ENCODE peak calls at places on chromosomes 6 and 20, in seven cellular contexts. Y, V, K, P, A, T and B are unnamed samples.

GRCh38 chr20:36792422-36792821 is 18.9 kb upstream of the DSN1 start:
- DNase-seq in T (peak), A (peak), K (peak), V (no peak), Y (peak), P (peak), B (peak)

GRCh38 chr6:44342052-44342451 is 398 bp upstream of the SPATS1 start:
- DNase-seq in T (no peak), P (no peak), Y (no peak), A (no peak), K (peak), V (no peak), B (no peak)

GRCh38 chr20:13786143-13786828 is 1.5 kb downstream of the NDUFAF5 start:
- DNase-seq in P (no peak), Y (no peak), K (no peak), A (no peak), V (no peak), T (no peak), B (no peak)

GRCh38 chr6:96816182-96816888 is 20.9 kb downstream of the GPR63 start:
- DNase-seq in T (no peak), Y (peak), P (no peak), K (no peak), A (no peak), V (no peak), B (no peak)

GRCh38 chr20:38873050-38873581 is 53.1 kb upstream of the FAM83D start:
- DNase-seq in T (no peak), A (no peak), Y (no peak), P (no peak), K (no peak), V (no peak), B (no peak)

GRCh38 chr6:149834513-149835481 is 29.4 kb downstream of the LRP11 start:
- DNase-seq in Y (peak), V (peak), A (no peak), K (peak), T (peak), P (peak), B (peak)

GRCh38 chr20:59693587-59693986 is 89.2 kb downstream of the PHACTR3 start:
- DNase-seq in K (no peak), P (no peak), A (no peak), Y (no peak), V (no peak), T (no peak), B (no peak)

GRCh38 chr20:61126369-61127195 is 125.5 kb upstream of the CDH4 start:
- DNase-seq in V (no peak), Y (no peak), K (no peak), A (no peak), P (no peak), T (no peak), B (no peak)

GRCh38 chr20:63495771-63496403 is 3.0 kb downstream of the EEF1A2 start:
- DNase-seq in V (peak), K (peak), P (no peak), T (peak), Y (peak), A (no peak), B (peak)

GRCh38 chr6:10633216-10633615 is 61.2 kb downstream of the C6orf52 start:
- DNase-seq in Y (no peak), P (peak), T (peak), A (no peak), V (no peak), K (no peak), B (peak)

GRCh38 chr20:46807998-46808397 is 86.6 kb upstream of the EYA2 start:
- DNase-seq in A (no peak), K (no peak), V (no peak), Y (no peak), P (no peak), T (no peak), B (no peak)

GRCh38 chr6:105430685-105431084 is 27.8 kb upstream of the PREP start:
- DNase-seq in V (no peak), P (no peak), Y (no peak), A (no peak), K (no peak), T (no peak), B (no peak)

GRCh38 chr6:26224940-26225847 is 138.0 kb downstream of the HFE start:
- DNase-seq in K (peak), Y (peak), T (peak), V (no peak), P (no peak), A (no peak), B (no peak)

GRCh38 chr6:7899046-7899888 is 11.3 kb downstream of the TXNDC5 start:
- DNase-seq in Y (peak), T (peak), A (no peak), V (peak), P (no peak), K (no peak), B (peak)

GRCh38 chr6:137849709-137850093 is 17.4 kb upstream of the TNFAIP3 start:
- DNase-seq in T (no peak), V (no peak), P (no peak), Y (no peak), K (no peak), A (no peak), B (no peak)

GRCh38 chr6:10412948-10413849 is 1.7 kb downstream of the TFAP2A start:
- DNase-seq in K (no peak), P (no peak), A (no peak), Y (peak), V (no peak), T (no peak), B (no peak)

GRCh38 chr20:43752561-43753301 is 25.9 kb upstream of the GTSF1L start:
- DNase-seq in A (no peak), Y (no peak), P (no peak), K (no peak), V (no peak), T (no peak), B (no peak)

GRCh38 chr6:142374965-142375733 is 73.3 kb downstream of the ADGRG6 start:
- DNase-seq in A (no peak), V (no peak), Y (no peak), P (peak), T (peak), K (no peak), B (peak)

GRCh38 chr20:33188421-33188820 is 20.5 kb downstream of the BPIFA2 start:
- DNase-seq in P (no peak), A (no peak), K (no peak), T (no peak), V (no peak), Y (peak), B (no peak)

GRCh38 chr6:13181398-13181797 is 146.9 kb downstream of the TBC1D7 start:
- DNase-seq in Y (no peak), T (no peak), K (peak), V (no peak), A (no peak), P (no peak), B (peak)

GRCh38 chr20:36483919-36484808 is 57.2 kb upstream of the MYL9 start:
- DNase-seq in K (peak), V (no peak), Y (no peak), T (no peak), P (no peak), A (no peak), B (no peak)

GRCh38 chr20:35885212-35885611 is 69.1 kb downstream of the SCAND1 start:
- DNase-seq in A (no peak), K (no peak), T (no peak), P (no peak), Y (no peak), V (no peak), B (no peak)

GRCh38 chr20:7716286-7716972 is 223.8 kb downstream of the HAO1 start:
- DNase-seq in Y (no peak), A (no peak), K (no peak), T (no peak), P (no peak), V (no peak), B (no peak)

GRCh38 chr6:30122515-30122914 is 9.6 kb upstream of the TRIM31 start:
- DNase-seq in V (no peak), A (no peak), P (no peak), Y (no peak), T (no peak), K (no peak), B (no peak)

GRCh38 chr20:16569218-16570153 is 3.8 kb downstream of the KIF16B start:
- DNase-seq in T (no peak), P (no peak), V (no peak), K (no peak), A (no peak), Y (no peak), B (no peak)

GRCh38 chr6:44224154-44224977 is 971 bp downstream of the SLC29A1 start:
- DNase-seq in T (peak), P (no peak), K (peak), A (no peak), V (peak), Y (no peak), B (no peak)

GRCh38 chr6:43742931-43743632 is 26.9 kb upstream of the VEGFA start:
- DNase-seq in P (no peak), A (no peak), V (no peak), T (no peak), K (peak), Y (no peak), B (no peak)

GRCh38 chr20:34693414-34693813 is 10.7 kb upstream of the TP53INP2 start:
- DNase-seq in A (no peak), P (no peak), Y (no peak), K (no peak), V (no peak), T (no peak), B (no peak)

GRCh38 chr6:52087498-52087999 is at the start of gene PKHD1:
- DNase-seq in T (peak), A (no peak), P (peak), K (peak), Y (peak), V (no peak), B (peak)

GRCh38 chr6:27861276-27861840 is 50.8 kb downstream of the OR2B2 start:
- DNase-seq in Y (no peak), K (no peak), V (no peak), A (no peak), T (no peak), P (no peak), B (no peak)

GRCh38 chr6:146352163-146352562 is 191.5 kb upstream of the RAB32 start:
- DNase-seq in V (no peak), T (no peak), A (no peak), K (no peak), Y (no peak), P (no peak), B (no peak)

GRCh38 chr6:169223006-169223405 is 30.6 kb downstream of the THBS2 start:
- DNase-seq in P (no peak), V (no peak), K (no peak), Y (no peak), A (no peak), T (no peak), B (no peak)

GRCh38 chr6:52992980-52993379 is 2.1 kb downstream of the GSTA4 start:
- DNase-seq in P (no peak), Y (no peak), V (no peak), T (no peak), K (no peak), A (no peak), B (no peak)

GRCh38 chr6:112117554-112117953 is 30.2 kb downstream of the FAM229B start:
- DNase-seq in K (no peak), P (no peak), Y (no peak), T (peak), A (no peak), V (peak), B (no peak)

GRCh38 chr6:112113918-112114317 is 26.5 kb downstream of the FAM229B start:
- DNase-seq in Y (no peak), V (no peak), K (no peak), T (no peak), A (no peak), P (no peak), B (no peak)

GRCh38 chr6:112116215-112116614 is 28.8 kb downstream of the FAM229B start:
- DNase-seq in K (no peak), Y (peak), P (no peak), T (no peak), A (no peak), V (no peak), B (peak)

GRCh38 chr6:112114577-112115223 is 27.3 kb downstream of the FAM229B start:
- DNase-seq in K (no peak), V (no peak), P (no peak), Y (no peak), A (no peak), T (no peak), B (no peak)

GRCh38 chr6:112118034-112118433 is 30.6 kb downstream of the FAM229B start:
- DNase-seq in A (no peak), K (no peak), P (no peak), Y (no peak), V (no peak), T (no peak), B (no peak)
- TF ChIP-seq POLR2AphosphoS5 in A (no peak), K (no peak), P (no peak), Y (no peak), V (no peak), T (no peak), B (no peak)

GRCh38 chr20:56350842-56351241 is 7.9 kb upstream of the FAM210B start:
- DNase-seq in K (no peak), Y (no peak), P (no peak), T (no peak), A (no peak), V (no peak), B (no peak)
- H3K4me2 ChIP-seq in K (no peak), Y (no peak), P (no peak), T (no peak), A (no peak), V (no peak), B (no peak)

GRCh38 chr20:44911264-44911921 is 1.5 kb downstream of the PABPC1L start:
- DNase-seq in V (peak), P (peak), A (peak), Y (peak), K (peak), T (peak), B (peak)

GRCh38 chr20:44908987-44909871 is 631 bp upstream of the PABPC1L start:
- DNase-seq in P (no peak), V (no peak), K (no peak), A (no peak), T (no peak), Y (no peak), B (no peak)

GRCh38 chr20:44912189-44912588 is 2.3 kb downstream of the PABPC1L start:
- DNase-seq in P (no peak), V (no peak), K (no peak), T (no peak), A (no peak), Y (no peak), B (no peak)

GRCh38 chr20:44910690-44911262 is 916 bp downstream of the PABPC1L start:
- DNase-seq in K (no peak), T (no peak), V (peak), Y (peak), P (no peak), A (no peak), B (peak)

DNA sequence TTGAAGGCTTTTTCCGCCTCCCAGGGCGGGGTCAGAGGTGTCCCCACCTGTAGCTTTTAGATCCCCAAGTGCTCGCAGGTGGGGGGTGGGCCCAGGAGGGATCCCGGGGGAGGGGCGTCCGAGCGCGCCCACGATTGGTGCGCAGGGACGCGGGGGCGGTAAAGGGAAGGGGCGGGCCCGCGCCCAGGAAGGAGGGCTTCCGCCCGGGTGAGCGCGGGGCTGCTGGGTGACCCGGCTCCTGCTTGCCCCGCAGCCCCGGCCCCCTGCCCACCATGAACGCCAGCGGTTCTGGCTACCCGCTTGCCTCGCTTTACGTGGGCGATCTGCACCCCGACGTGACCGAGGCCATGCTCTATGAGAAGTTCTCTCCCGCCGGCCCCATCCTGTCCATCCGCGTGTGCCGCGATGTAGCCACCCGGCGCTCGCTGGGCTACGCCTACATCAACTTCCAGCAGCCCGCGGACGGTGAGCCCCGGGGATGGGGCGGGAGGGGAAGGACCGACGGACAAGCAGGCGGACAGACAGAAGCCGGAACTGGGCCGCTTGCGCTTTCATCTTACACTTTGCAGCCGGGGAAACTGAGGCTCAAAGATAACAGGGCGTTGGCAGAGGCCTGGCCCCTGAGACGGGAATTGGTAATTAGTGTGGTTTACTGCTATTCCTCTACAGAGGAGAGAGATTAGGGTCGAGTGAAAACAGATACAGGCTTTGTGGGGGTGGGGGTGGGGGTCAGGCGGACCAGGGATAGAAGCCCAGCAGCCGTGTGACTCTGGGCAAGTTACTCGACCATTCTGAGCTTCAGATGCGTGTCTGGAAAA is at the start of gene PABPC1L:
- DNase-seq in T (no peak), A (peak), Y (peak), P (peak), K (peak), V (peak), B (peak)
- TF ChIP-seq POLR2AphosphoS5 in T (peak), A (peak), Y (peak), P (peak), K (peak), V (no peak), B (peak)

DNA sequence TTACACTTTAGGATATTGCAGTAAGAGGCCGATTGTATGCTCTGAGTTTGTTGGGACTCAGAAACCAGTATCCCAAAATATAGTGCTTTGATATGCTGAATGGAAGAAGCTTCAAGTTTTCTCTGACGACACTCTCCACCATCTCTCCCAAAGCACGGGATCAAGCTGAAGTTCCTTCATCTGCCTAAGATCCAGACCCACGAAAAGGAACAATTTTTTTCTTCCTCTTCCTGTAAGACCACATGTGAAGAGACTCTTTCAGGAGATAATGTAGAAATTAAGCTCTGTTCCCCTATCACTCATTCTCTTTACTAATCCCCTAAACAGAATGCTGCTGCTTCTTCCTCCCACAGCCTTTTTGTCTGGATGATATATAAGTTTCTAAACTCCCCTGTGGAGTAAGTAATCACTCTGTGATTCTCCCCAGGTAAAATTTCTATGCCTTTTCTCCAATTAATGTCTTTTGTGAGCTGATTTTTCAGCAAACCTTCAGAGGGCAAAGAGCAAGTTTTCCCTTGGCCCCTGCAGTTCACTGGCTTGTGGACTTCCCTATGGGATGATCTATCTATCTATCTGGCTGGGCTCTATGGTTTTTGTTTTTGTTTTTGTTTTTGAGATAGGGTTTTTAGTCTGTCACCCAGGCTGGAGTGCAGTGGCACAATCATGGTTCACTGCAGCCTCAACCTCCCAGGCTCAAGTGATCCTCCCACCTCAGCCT is 13.5 kb upstream of the PNRC1 start:
- DNase-seq in V (no peak), P (no peak), A (no peak), Y (no peak), K (no peak), T (no peak), B (no peak)
- H3K4me2 ChIP-seq in V (no peak), P (no peak), A (no peak), Y (no peak), K (no peak), T (no peak), B (peak)

GRCh38 chr6:56374841-56375369 is 127.5 kb upstream of the COL21A1 start:
- DNase-seq in Y (no peak), P (no peak), A (no peak), T (no peak), K (no peak), V (no peak), B (no peak)
- TF ChIP-seq POLR2AphosphoS5 in Y (no peak), P (no peak), A (no peak), T (no peak), K (no peak), V (no peak), B (no peak)

GRCh38 chr20:62350629-62351422 is 16.3 kb downstream of the LAMA5 start:
- DNase-seq in T (no peak), Y (no peak), V (no peak), A (no peak), K (no peak), P (no peak), B (no peak)
- H3K4me2 ChIP-seq in T (no peak), Y (no peak), V (no peak), A (no peak), K (no peak), P (peak), B (no peak)

GRCh38 chr20:62382306-62383198 is 4.4 kb upstream of the RPS21 start:
- DNase-seq in A (peak), Y (peak), K (peak), T (peak), P (peak), V (peak), B (peak)
- TF ChIP-seq POLR2AphosphoS5 in A (no peak), Y (peak), K (no peak), T (peak), P (peak), V (no peak), B (peak)

GRCh38 chr20:41664584-41664983 is 46.4 kb upstream of the CHD6 start:
- DNase-seq in V (peak), A (no peak), K (peak), T (peak), P (peak), Y (peak), B (peak)
- H3K4me2 ChIP-seq in V (peak), A (no peak), K (no peak), T (no peak), P (peak), Y (peak), B (peak)